ENCODE peak calls at places on chromosomes 12 and 14, in eight cellular contexts. One of them, this sample, is unnamed.
A peak's percentile ranks its signal among the peaks of the same experiment; 100 is the strongest.

GRCh38 chr12:15227004-15227679 is 5.9 kb upstream of the RERG start:
- DNase-seq in transverse colon: peak; percentile 42
- DNase-seq in kidney epithelial cell: no peak
- DNase-seq in uterus: peak; percentile 52
- DNase-seq in left ventricle myocardium inferior: peak; percentile 35
- DNase-seq in heart right ventricle: no peak
- DNase-seq in ovary: no peak
- DNase-seq in stomach: peak; percentile 59
- DNase-seq in this sample: no peak

GRCh38 chr12:81176796-81177195 is 98.9 kb downstream of the ACSS3 start:
- DNase-seq in transverse colon: no peak
- DNase-seq in kidney epithelial cell: no peak
- DNase-seq in uterus: no peak
- DNase-seq in left ventricle myocardium inferior: no peak
- DNase-seq in heart right ventricle: no peak
- DNase-seq in ovary: no peak
- DNase-seq in stomach: no peak
- DNase-seq in this sample: no peak

GRCh38 chr12:10027311-10028099 is 3.0 kb upstream of the CLEC9A start:
- DNase-seq in transverse colon: no peak
- DNase-seq in kidney epithelial cell: no peak
- DNase-seq in uterus: no peak
- DNase-seq in left ventricle myocardium inferior: no peak
- DNase-seq in heart right ventricle: no peak
- DNase-seq in ovary: no peak
- DNase-seq in stomach: no peak
- DNase-seq in this sample: no peak

GRCh38 chr12:78331764-78332163 is 501.1 kb downstream of the NAV3 start:
- DNase-seq in transverse colon: no peak
- DNase-seq in kidney epithelial cell: no peak
- DNase-seq in uterus: no peak
- DNase-seq in left ventricle myocardium inferior: no peak
- DNase-seq in heart right ventricle: no peak
- DNase-seq in ovary: no peak
- DNase-seq in stomach: no peak
- DNase-seq in this sample: no peak

GRCh38 chr12:23895792-23896218 is 53.7 kb downstream of the SOX5 start:
- DNase-seq in transverse colon: no peak
- DNase-seq in kidney epithelial cell: no peak
- DNase-seq in uterus: no peak
- DNase-seq in left ventricle myocardium inferior: no peak
- DNase-seq in heart right ventricle: no peak
- DNase-seq in ovary: no peak
- DNase-seq in stomach: no peak
- DNase-seq in this sample: no peak

GRCh38 chr12:47085815-47086252 is 6.1 kb upstream of the AMIGO2 start:
- DNase-seq in transverse colon: peak; percentile 21
- DNase-seq in kidney epithelial cell: no peak
- DNase-seq in uterus: no peak
- DNase-seq in left ventricle myocardium inferior: no peak
- DNase-seq in heart right ventricle: peak; percentile 22
- DNase-seq in ovary: no peak
- DNase-seq in stomach: no peak
- DNase-seq in this sample: no peak

GRCh38 chr12:56398324-56398723 is 35.7 kb upstream of the APOF start:
- DNase-seq in transverse colon: no peak
- DNase-seq in kidney epithelial cell: no peak
- DNase-seq in uterus: no peak
- DNase-seq in left ventricle myocardium inferior: no peak
- DNase-seq in heart right ventricle: no peak
- DNase-seq in ovary: no peak
- DNase-seq in stomach: no peak
- DNase-seq in this sample: no peak

GRCh38 chr12:125983784-125984510 is 918.7 kb downstream of the AACS start:
- DNase-seq in transverse colon: no peak
- DNase-seq in kidney epithelial cell: no peak
- DNase-seq in uterus: no peak
- DNase-seq in left ventricle myocardium inferior: no peak
- DNase-seq in heart right ventricle: no peak
- DNase-seq in ovary: peak; percentile 7
- DNase-seq in stomach: no peak
- DNase-seq in this sample: no peak

DNA sequence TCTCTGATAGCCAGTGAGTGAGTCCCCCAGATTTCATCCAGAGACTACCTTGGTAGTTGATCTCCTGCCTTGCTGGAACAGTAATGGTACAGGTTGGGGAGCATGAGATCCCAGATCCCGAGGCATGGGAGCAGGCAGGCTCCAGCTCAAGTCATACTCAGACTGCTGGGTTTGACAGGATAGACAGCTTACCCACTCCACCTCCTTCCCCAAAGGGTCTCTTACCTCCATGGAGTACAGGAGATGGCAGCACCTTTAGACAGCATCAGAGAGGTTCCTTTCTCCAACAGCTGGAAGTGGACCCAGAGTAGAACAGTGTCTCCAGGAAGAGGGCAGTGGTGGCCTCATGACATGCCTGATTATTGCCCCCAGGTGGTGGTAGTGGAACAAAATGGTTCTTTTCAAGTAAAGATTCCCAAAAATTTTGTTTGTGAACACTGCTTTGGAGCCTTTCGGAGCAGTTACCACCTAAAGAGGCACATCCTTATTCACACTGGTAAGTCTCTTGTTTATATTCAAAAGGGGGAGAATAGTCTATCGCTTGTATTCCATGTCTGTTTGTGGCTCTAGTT is 4.9 kb upstream of the CSAD start:
- DNase-seq in transverse colon: no peak
- DNase-seq in kidney epithelial cell: no peak
- DNase-seq in uterus: no peak
- DNase-seq in left ventricle myocardium inferior: no peak
- DNase-seq in heart right ventricle: no peak
- DNase-seq in ovary: no peak
- DNase-seq in stomach: no peak
- DNase-seq in this sample: no peak
- TF ChIP-seq CTCF in transverse colon: no peak
- TF ChIP-seq CTCF in kidney epithelial cell: no peak
- TF ChIP-seq CTCF in uterus: no peak
- TF ChIP-seq CTCF in left ventricle myocardium inferior: no peak
- TF ChIP-seq CTCF in heart right ventricle: no peak
- TF ChIP-seq CTCF in ovary: no peak
- TF ChIP-seq CTCF in stomach: no peak
- TF ChIP-seq CTCF in this sample: no peak

GRCh38 chr12:113929312-113929989 is 36.7 kb downstream of the RBM19 start:
- DNase-seq in transverse colon: no peak
- DNase-seq in kidney epithelial cell: no peak
- DNase-seq in uterus: no peak
- DNase-seq in left ventricle myocardium inferior: no peak
- DNase-seq in heart right ventricle: no peak
- DNase-seq in ovary: no peak
- DNase-seq in stomach: no peak
- DNase-seq in this sample: no peak
- H3K36me3 ChIP-seq in transverse colon: no peaks in the 10 kb centered on the region
- H3K36me3 ChIP-seq in kidney epithelial cell: no peaks in the 10 kb centered on the region
- H3K36me3 ChIP-seq in uterus: no peaks in the 10 kb centered on the region
- H3K36me3 ChIP-seq in left ventricle myocardium inferior: peaks cover 55% of the 10 kb centered on the region
- H3K36me3 ChIP-seq in heart right ventricle: peaks cover 75% of the 10 kb centered on the region
- H3K36me3 ChIP-seq in ovary: no peaks in the 10 kb centered on the region
- H3K36me3 ChIP-seq in stomach: peaks cover 24% of the 10 kb centered on the region
- H3K36me3 ChIP-seq in this sample: peaks cover 24% of the 10 kb centered on the region

DNA sequence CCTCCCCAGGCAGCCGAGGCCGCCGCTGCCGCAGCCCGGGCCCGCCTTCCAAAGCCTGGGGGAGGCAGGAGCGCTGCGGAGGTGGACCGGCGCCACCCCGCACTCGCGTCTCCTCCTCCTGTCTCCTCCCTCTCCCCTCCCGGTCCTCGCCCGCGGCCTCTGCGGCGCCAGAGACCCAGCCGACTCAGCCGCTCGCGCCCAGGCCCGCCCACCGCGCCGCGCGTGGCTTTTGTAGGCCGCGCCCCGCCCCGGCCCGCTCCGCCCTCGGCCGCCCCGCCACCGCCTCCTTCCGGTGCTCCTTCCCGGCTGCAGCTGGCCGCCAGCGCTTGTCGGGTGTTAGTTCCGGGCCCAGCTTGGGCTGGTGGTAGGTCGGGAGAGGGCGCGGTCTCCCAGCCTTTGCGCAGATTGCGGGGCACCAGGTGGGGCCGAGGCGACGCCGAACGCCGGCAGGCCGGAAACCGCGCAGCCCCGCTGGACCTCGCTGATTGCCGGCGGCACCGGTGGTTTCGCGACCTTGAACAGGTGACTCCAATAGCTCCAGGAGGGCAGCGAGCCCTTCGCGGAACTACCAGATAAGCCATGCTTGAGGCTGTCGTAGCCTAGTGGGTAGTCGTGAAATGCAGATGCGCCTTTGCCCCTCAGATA is at the start of gene CAPRIN2:
- DNase-seq in transverse colon: peak; percentile 98
- DNase-seq in kidney epithelial cell: peak; percentile 77
- DNase-seq in uterus: peak; percentile 93
- DNase-seq in left ventricle myocardium inferior: peak; percentile 97
- DNase-seq in heart right ventricle: peak; percentile 94
- DNase-seq in ovary: peak; percentile 96
- DNase-seq in stomach: peak; percentile 98
- DNase-seq in this sample: peak; percentile 83
- TF ChIP-seq CTCF in transverse colon: peak; percentile 36
- TF ChIP-seq CTCF in kidney epithelial cell: peak; percentile 36
- TF ChIP-seq CTCF in uterus: peak; percentile 57
- TF ChIP-seq CTCF in left ventricle myocardium inferior: peak; percentile 54
- TF ChIP-seq CTCF in heart right ventricle: peak; percentile 33
- TF ChIP-seq CTCF in ovary: peak; percentile 51
- TF ChIP-seq CTCF in stomach: no peak
- TF ChIP-seq CTCF in this sample: no peak

DNA sequence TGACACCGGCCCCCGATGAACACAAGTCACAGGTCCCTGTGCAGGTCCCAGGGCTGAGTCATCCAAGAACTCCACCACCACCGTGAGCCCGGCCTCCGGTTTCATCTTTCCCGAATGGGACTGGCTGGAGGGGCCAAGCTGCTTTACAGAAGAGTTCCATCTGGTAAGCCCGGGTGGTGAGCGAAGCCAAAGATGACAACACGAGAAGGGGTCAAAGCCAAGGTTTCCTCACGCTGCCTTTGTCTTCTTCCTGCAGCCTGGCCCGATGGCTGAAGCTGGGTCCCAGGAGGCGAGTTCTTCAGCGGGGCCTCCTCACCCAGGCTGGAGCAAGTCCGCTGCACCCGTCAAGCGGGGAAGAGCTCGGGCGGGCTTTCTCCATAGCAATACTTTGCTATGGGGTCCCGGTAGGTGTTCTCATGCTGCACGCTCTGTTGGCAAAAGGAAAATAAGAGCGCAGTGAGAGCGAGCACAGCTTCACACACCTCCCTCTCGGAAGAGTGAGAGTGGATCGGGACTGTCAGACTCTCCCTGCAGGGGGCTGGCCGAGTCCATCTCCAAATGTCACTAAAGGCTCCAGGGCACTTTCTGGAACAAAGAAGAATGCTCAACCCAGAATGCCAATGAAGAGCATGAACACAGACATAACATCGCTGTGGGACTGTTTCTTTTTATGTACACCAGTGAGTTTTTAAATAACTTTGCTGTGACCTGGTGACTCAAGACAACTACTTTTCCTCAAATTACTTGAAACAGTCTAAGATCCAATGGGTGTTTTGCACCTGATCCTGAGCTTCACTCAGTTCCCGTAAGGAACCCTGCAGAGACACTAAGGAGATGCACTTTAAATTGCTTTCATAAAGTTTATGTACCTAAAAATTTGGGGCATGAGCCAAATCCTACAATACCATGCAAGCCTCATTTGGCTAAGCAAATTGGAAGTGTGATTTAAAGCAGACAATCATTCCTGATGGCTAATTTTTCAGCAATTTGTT is 20.1 kb downstream of the SPRING1 start:
- DNase-seq in transverse colon: peak; percentile 36
- DNase-seq in kidney epithelial cell: no peak
- DNase-seq in uterus: peak; percentile 65
- DNase-seq in left ventricle myocardium inferior: peak; percentile 75
- DNase-seq in heart right ventricle: peak; percentile 61
- DNase-seq in ovary: peak; percentile 28
- DNase-seq in stomach: no peak
- DNase-seq in this sample: no peak
- H3K36me3 ChIP-seq in transverse colon: no peaks in the 10 kb centered on the region
- H3K36me3 ChIP-seq in kidney epithelial cell: no peaks in the 10 kb centered on the region
- H3K36me3 ChIP-seq in uterus: no peaks in the 10 kb centered on the region
- H3K36me3 ChIP-seq in left ventricle myocardium inferior: peaks cover 24% of the 10 kb centered on the region
- H3K36me3 ChIP-seq in heart right ventricle: peaks cover 41% of the 10 kb centered on the region
- H3K36me3 ChIP-seq in ovary: no peaks in the 10 kb centered on the region
- H3K36me3 ChIP-seq in stomach: peaks cover 27% of the 10 kb centered on the region
- H3K36me3 ChIP-seq in this sample: peaks cover 7% of the 10 kb centered on the region

GRCh38 chr12:82413994-82414393 is 55.7 kb downstream of the METTL25 start:
- DNase-seq in transverse colon: no peak
- DNase-seq in kidney epithelial cell: no peak
- DNase-seq in uterus: no peak
- DNase-seq in left ventricle myocardium inferior: no peak
- DNase-seq in heart right ventricle: no peak
- DNase-seq in ovary: no peak
- DNase-seq in stomach: no peak
- DNase-seq in this sample: no peak
- TF ChIP-seq CTCF in transverse colon: no peak
- TF ChIP-seq CTCF in kidney epithelial cell: no peak
- TF ChIP-seq CTCF in uterus: no peak
- TF ChIP-seq CTCF in left ventricle myocardium inferior: no peak
- TF ChIP-seq CTCF in heart right ventricle: no peak
- TF ChIP-seq CTCF in ovary: no peak
- TF ChIP-seq CTCF in stomach: no peak
- TF ChIP-seq CTCF in this sample: no peak

GRCh38 chr14:22487401-22487800 is 101.6 kb downstream of the DAD1 start:
- DNase-seq in transverse colon: no peak
- DNase-seq in kidney epithelial cell: no peak
- DNase-seq in uterus: no peak
- DNase-seq in left ventricle myocardium inferior: no peak
- DNase-seq in heart right ventricle: no peak
- DNase-seq in ovary: no peak
- DNase-seq in stomach: no peak
- DNase-seq in this sample: no peak
- H3K36me3 ChIP-seq in transverse colon: no peaks in the 10 kb centered on the region
- H3K36me3 ChIP-seq in kidney epithelial cell: no peaks in the 10 kb centered on the region
- H3K36me3 ChIP-seq in uterus: no peaks in the 10 kb centered on the region
- H3K36me3 ChIP-seq in left ventricle myocardium inferior: no peaks in the 10 kb centered on the region
- H3K36me3 ChIP-seq in heart right ventricle: no peaks in the 10 kb centered on the region
- H3K36me3 ChIP-seq in ovary: no peaks in the 10 kb centered on the region
- H3K36me3 ChIP-seq in stomach: no peaks in the 10 kb centered on the region
- H3K36me3 ChIP-seq in this sample: no peaks in the 10 kb centered on the region

This sample was measured in thoracic aorta.